ENCODE peak calls at places on chromosomes 6 and 20, in eight cellular contexts. P is upper lobe of right lung, T is esophagus squamous epithelium, Z is GM13977, G is KBM-7, E is DMS79 treated with DMSO at 0.1 percent for 48 hours, Q is SJSA1, R is ACHN. U is an unnamed sample.

GRCh38 chr6:158507174-158507573 is 52.7 kb upstream of the TMEM181 start:
- DNase-seq in P (no peak), T (no peak), Z (no peak), G (no peak), E (no peak), Q (no peak), R (no peak), U (no peak)

GRCh38 chr6:45075246-45075645 is 252.9 kb upstream of the RUNX2 start:
- DNase-seq in P (no peak), T (no peak), Z (no peak), G (no peak), E (no peak), Q (peak), R (peak), U (peak)

GRCh38 chr6:35725081-35725708 is 11.6 kb upstream of the ARMC12 start:
- DNase-seq in P (no peak), T (no peak), Z (no peak), G (no peak), E (no peak), Q (no peak), R (no peak), U (no peak)

GRCh38 chr6:124677874-124678273 is 284.4 kb upstream of the RNF217 start:
- DNase-seq in P (no peak), T (no peak), Z (no peak), G (no peak), E (no peak), Q (no peak), R (no peak), U (no peak)

GRCh38 chr6:328924-329323 is 36.6 kb downstream of the DUSP22 start:
- DNase-seq in P (no peak), T (no peak), Z (no peak), G (no peak), E (no peak), Q (no peak), R (no peak), U (no peak)

GRCh38 chr20:18734525-18735189 is 78.9 kb upstream of the SCP2D1 start:
- DNase-seq in P (no peak), T (no peak), Z (no peak), G (no peak), E (no peak), Q (no peak), R (no peak), U (no peak)

GRCh38 chr20:38001173-38001875 is 31.9 kb downstream of the TTI1 start:
- DNase-seq in P (no peak), T (no peak), Z (no peak), G (no peak), E (no peak), Q (peak), R (peak), U (peak)

GRCh38 chr6:19538086-19538485 is 299.1 kb upstream of the ID4 start:
- DNase-seq in P (no peak), T (no peak), Z (no peak), G (no peak), E (peak), Q (no peak), R (no peak), U (no peak)

GRCh38 chr20:21106171-21106694 is at the start of gene LINC00237:
- DNase-seq in P (no peak), T (no peak), Z (no peak), G (no peak), E (no peak), Q (no peak), R (no peak), U (no peak)

GRCh38 chr20:61303675-61304074 is 51.6 kb downstream of the CDH4 start:
- DNase-seq in P (no peak), T (no peak), Z (no peak), G (no peak), E (peak), Q (no peak), R (no peak), U (no peak)

GRCh38 chr6:69985180-69985579 is 118.8 kb downstream of the COL19A1 start:
- DNase-seq in P (no peak), T (no peak), Z (no peak), G (no peak), E (no peak), Q (no peak), R (no peak), U (peak)

GRCh38 chr6:43172127-43173007 is 1.3 kb downstream of the SRF start:
- DNase-seq in P (peak), T (no peak), Z (peak), G (peak), E (peak), Q (peak), R (peak), U (peak)

GRCh38 chr6:23003671-23004598 is 434.6 kb downstream of the HDGFL1 start:
- DNase-seq in P (no peak), T (no peak), Z (no peak), G (no peak), E (no peak), Q (no peak), R (no peak), U (no peak)

GRCh38 chr6:70124882-70125535 is 177.9 kb downstream of the COL9A1 start:
- DNase-seq in P (no peak), T (no peak), Z (no peak), G (no peak), E (no peak), Q (no peak), R (peak), U (peak)

GRCh38 chr20:41174782-41175181 is 37.4 kb downstream of the PLCG1 start:
- DNase-seq in P (no peak), T (no peak), Z (no peak), G (no peak), E (no peak), Q (peak), R (no peak), U (no peak)

GRCh38 chr6:106160189-106160588 is 74.1 kb downstream of the PRDM1 start:
- DNase-seq in P (no peak), T (no peak), Z (no peak), G (no peak), E (no peak), Q (no peak), R (no peak), U (no peak)

GRCh38 chr20:15446373-15446772 is 1109.0 kb upstream of the FLRT3 start:
- DNase-seq in P (no peak), T (no peak), Z (no peak), G (no peak), E (no peak), Q (no peak), R (no peak), U (no peak)

GRCh38 chr20:53896041-53896440 is 174.4 kb downstream of the BCAS1 start:
- DNase-seq in P (no peak), T (no peak), Z (no peak), G (no peak), E (no peak), Q (no peak), R (no peak), U (no peak)

GRCh38 chr20:23147964-23148720 is 62.0 kb upstream of the CD93 start:
- DNase-seq in P (peak), T (no peak), Z (peak), G (peak), E (no peak), Q (peak), R (peak), U (peak)

GRCh38 chr6:166595061-166595780 is 8.7 kb upstream of the RAMACL start:
- DNase-seq in P (no peak), T (no peak), Z (no peak), G (no peak), E (no peak), Q (peak), R (peak), U (no peak)

GRCh38 chr6:38767555-38767954 is 52.4 kb downstream of the DNAH8 start:
- DNase-seq in P (no peak), T (no peak), Z (no peak), G (no peak), E (no peak), Q (no peak), R (no peak), U (no peak)

GRCh38 chr6:38209291-38209865 is 389.9 kb downstream of the ZFAND3 start:
- DNase-seq in P (no peak), T (no peak), Z (no peak), G (peak), E (no peak), Q (no peak), R (no peak), U (no peak)

GRCh38 chr6:11208267-11208666 is 24.2 kb downstream of the NEDD9 start:
- DNase-seq in P (no peak), T (no peak), Z (no peak), G (no peak), E (no peak), Q (no peak), R (no peak), U (no peak)

GRCh38 chr20:6925744-6926278 is 158.3 kb downstream of the BMP2 start:
- DNase-seq in P (no peak), T (no peak), Z (no peak), G (no peak), E (no peak), Q (no peak), R (no peak), U (no peak)

GRCh38 chr20:14879020-14879697 is 541.7 kb upstream of the FLRT3 start:
- DNase-seq in P (no peak), T (no peak), Z (peak), G (no peak), E (no peak), Q (peak), R (no peak), U (peak)

GRCh38 chr20:63323298-63323820 is 30.4 kb downstream of the COL20A1 start:
- DNase-seq in P (peak), T (no peak), Z (no peak), G (no peak), E (no peak), Q (no peak), R (no peak), U (no peak)

U was measured in RKO.